ENCODE peak calls at places on chromosomes 13 and 19, in eight cellular contexts. M is HL-60; W is CD8-positive, alpha-beta T cell; Q is epithelial cell of esophagus; G is fibroblast of the aortic adventitia; P is cardiac fibroblast; U is IMR-90; E is heart right ventricle. O is an unnamed sample.
A peak's percentile ranks its signal among the peaks of the same experiment; 100 is the strongest.

GRCh38 chr13:106047859-106048258 is 487.6 kb downstream of the EFNB2 start:
- DNase-seq in M (no peak), W (no peak), Q (peak; percentile 21), G (no peak), P (no peak), U (peak; percentile 17), E (no peak), O (no peak)

GRCh38 chr13:28401303-28402056 is 93.4 kb downstream of the FLT1 start:
- DNase-seq in M (peak; percentile 50), W (no peak), Q (no peak), G (peak; percentile 73), P (peak; percentile 89), U (peak; percentile 75), E (no peak), O (peak; percentile 84)

GRCh38 chr19:1166872-1167573 is 7.0 kb downstream of the SBNO2 start:
- DNase-seq in M (no peak), W (no peak), Q (no peak), G (no peak), P (no peak), U (no peak), E (no peak), O (no peak)

GRCh38 chr13:21095311-21095710 is 33.9 kb upstream of the LATS2 start:
- DNase-seq in M (no peak), W (no peak), Q (no peak), G (no peak), P (no peak), U (no peak), E (no peak), O (no peak)

GRCh38 chr13:102862624-102863210 is 16.9 kb downstream of the ERCC5 start:
- DNase-seq in M (no peak), W (no peak), Q (no peak), G (no peak), P (no peak), U (no peak), E (no peak), O (no peak)

GRCh38 chr13:84655677-84656076 is 773.4 kb upstream of the SLITRK1 start:
- DNase-seq in M (no peak), W (no peak), Q (no peak), G (no peak), P (peak; percentile 5), U (peak; percentile 31), E (no peak), O (peak; percentile 52)

GRCh38 chr19:5787554-5788182 is 3.1 kb upstream of the PRR22 start:
- DNase-seq in M (no peak), W (no peak), Q (no peak), G (no peak), P (no peak), U (no peak), E (no peak), O (no peak)

GRCh38 chr19:16814526-16815100 is 14.6 kb upstream of the SIN3B start:
- DNase-seq in M (no peak), W (no peak), Q (peak; percentile 56), G (peak; percentile 52), P (peak; percentile 47), U (peak; percentile 46), E (no peak), O (peak; percentile 67)

GRCh38 chr19:53132231-53132991 is at the start of gene ZNF415:
- DNase-seq in M (no peak), W (no peak), Q (peak; percentile 67), G (peak; percentile 47), P (peak; percentile 65), U (peak; percentile 67), E (peak; percentile 87), O (peak; percentile 80)

GRCh38 chr13:53015044-53015443 is 13.6 kb upstream of the OLFM4 start:
- DNase-seq in M (no peak), W (no peak), Q (no peak), G (no peak), P (no peak), U (no peak), E (no peak), O (no peak)

GRCh38 chr13:48942131-48942530 is 33.6 kb upstream of the FNDC3A start:
- DNase-seq in M (no peak), W (no peak), Q (peak; percentile 39), G (peak; percentile 59), P (peak; percentile 44), U (peak; percentile 75), E (no peak), O (peak; percentile 58)

GRCh38 chr19:19626516-19627441 is 1.2 kb downstream of the LPAR2 start:
- DNase-seq in M (no peak), W (no peak), Q (no peak), G (no peak), P (no peak), U (no peak), E (no peak), O (no peak)

GRCh38 chr19:40217921-40218890 is at the start of gene TTC9B:
- DNase-seq in M (no peak), W (peak; percentile 12), Q (no peak), G (no peak), P (peak; percentile 29), U (no peak), E (no peak), O (peak; percentile 25)

GRCh38 chr13:63124863-63125262 is 1709.2 kb upstream of the PCDH20 start:
- DNase-seq in M (no peak), W (no peak), Q (peak; percentile 25), G (peak; percentile 38), P (peak; percentile 44), U (peak; percentile 60), E (no peak), O (peak; percentile 70)

GRCh38 chr13:95676100-95676774 is 702 bp upstream of the DNAJC3 start:
- DNase-seq in M (peak; percentile 55), W (no peak), Q (peak; percentile 64), G (peak; percentile 43), P (peak; percentile 46), U (peak; percentile 39), E (no peak), O (peak; percentile 59)
- H3K4me3 ChIP-seq in M (peak overlapping the region; percentile 68), W (peak overlapping the region; percentile 88), Q (peak overlapping the region; percentile 85), G (peak overlapping the region; percentile 93), P (peak overlapping the region; percentile 80), U (peak overlapping the region; percentile 75), E (peak overlapping the region; percentile 85), O (peak overlapping the region; percentile 89)

GRCh38 chr19:10061717-10062310 is 24.3 kb upstream of the SHFL start:
- DNase-seq in M (no peak), W (no peak), Q (no peak), G (no peak), P (no peak), U (no peak), E (no peak), O (no peak)
- TF ChIP-seq CTCF in M (no peak), W (no peak), Q (no peak), G (no peak), P (no peak), U (no peak), E (no peak), O (no peak)

DNA sequence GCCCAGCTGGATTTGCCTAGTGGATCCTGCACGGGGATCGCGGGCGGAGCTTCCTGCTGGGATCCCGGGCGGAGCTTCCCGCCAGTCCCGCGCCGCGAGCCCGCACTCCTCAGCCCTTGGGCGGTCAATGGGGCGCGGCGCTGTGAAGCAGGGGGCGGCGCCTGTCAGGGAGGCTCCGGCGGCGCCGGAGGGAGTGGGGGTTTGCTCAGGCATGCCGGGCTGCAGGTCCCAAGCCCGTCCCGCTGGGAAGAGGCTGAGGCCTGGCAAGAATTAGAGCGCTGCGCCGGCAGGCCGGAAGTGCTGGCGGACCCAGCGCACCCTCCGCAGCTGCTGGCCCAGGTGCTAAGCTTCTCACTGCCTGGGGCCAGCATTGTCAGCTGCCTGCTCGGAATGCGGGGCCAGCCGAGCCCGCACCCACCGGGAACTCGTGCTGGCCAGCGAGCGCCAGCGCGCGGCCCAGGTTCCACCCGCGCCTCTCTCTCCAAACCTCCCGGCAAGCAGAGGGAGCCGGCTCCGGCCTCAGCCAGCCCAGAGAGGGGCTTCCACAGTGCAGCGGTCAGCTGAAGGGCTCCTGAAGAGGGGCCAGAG is 119.6 kb downstream of the PRR20E start:
- DNase-seq in M (no peak), W (no peak), Q (no peak), G (no peak), P (no peak), U (no peak), E (peak; percentile 8), O (no peak)
- H3K4me3 ChIP-seq in M (no peak overlapping the region), W (no peak overlapping the region), Q (no peak overlapping the region), G (no peak overlapping the region), P (no peak overlapping the region), U (no peak overlapping the region), E (no peak overlapping the region), O (no peak overlapping the region)

DNA sequence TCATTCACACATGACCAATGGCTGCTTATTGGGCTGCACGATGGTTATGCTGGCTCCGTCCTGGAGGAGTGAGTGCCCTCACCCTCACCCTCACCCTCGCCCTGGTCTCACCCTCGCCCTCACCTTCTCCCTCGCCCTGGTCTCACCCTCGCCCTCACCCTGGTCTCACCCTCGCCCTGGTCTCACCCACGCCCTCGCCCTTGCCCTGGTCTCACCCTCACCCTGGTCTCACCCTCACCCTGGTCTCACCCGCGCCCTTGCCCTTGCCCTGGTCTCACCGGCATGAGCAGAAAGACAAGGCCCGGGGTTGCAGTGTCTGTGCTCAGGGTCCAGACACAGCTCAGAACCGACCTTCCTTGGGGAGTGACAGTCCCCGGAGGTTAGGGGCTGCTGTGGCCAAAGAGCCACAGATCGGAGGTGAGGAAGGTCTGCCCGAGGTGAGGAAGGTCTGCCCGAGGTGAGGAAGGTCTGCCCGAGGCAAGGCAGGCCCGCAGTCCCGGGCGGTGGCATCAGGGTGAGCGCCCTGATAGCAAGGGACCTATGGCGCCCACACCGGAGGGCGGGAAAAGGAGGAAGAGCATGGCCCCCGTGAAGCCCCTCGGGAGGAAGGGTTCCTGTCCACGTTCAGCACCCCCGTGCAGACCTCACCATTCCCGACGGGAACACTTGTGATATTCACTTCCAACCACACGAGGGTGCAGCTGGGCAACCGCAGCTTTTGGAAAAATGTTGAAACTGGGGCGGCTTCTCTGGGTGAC is 65.6 kb downstream of the MCF2L start:
- DNase-seq in M (no peak), W (no peak), Q (peak; percentile 17), G (peak; percentile 76), P (peak; percentile 70), U (peak; percentile 56), E (peak; percentile 32), O (peak; percentile 70)
- TF ChIP-seq CTCF in M (no peak), W (no peak), Q (peak; percentile 56), G (peak; percentile 77), P (peak; percentile 83), U (peak; percentile 81), E (peak; percentile 85), O (peak; percentile 86)

GRCh38 chr19:8194528-8195275 is 14.5 kb upstream of the CERS4 start:
- DNase-seq in M (no peak), W (peak; percentile 23), Q (no peak), G (no peak), P (no peak), U (no peak), E (peak; percentile 20), O (no peak)
- H3K4me3 ChIP-seq in M (no peak overlapping the region), W (peak overlapping the region; percentile 1), Q (no peak overlapping the region), G (no peak overlapping the region), P (no peak overlapping the region), U (no peak overlapping the region), E (peak overlapping the region; percentile 24), O (no peak overlapping the region)

GRCh38 chr19:43305642-43306041 is 36.3 kb upstream of the PSG9 start:
- DNase-seq in M (no peak), W (no peak), Q (no peak), G (no peak), P (no peak), U (no peak), E (no peak), O (no peak)
- TF ChIP-seq CTCF in M (no peak), W (no peak), Q (peak; percentile 5), G (peak; percentile 3), P (peak; percentile 8), U (no peak), E (no peak), O (peak; percentile 2)

GRCh38 chr13:77019756-77020155 is 7.2 kb downstream of the FBXL3 start:
- DNase-seq in M (no peak), W (no peak), Q (no peak), G (no peak), P (no peak), U (no peak), E (no peak), O (no peak)
- H3K4me3 ChIP-seq in M (no peak overlapping the region), W (no peak overlapping the region), Q (no peak overlapping the region), G (no peak overlapping the region), P (no peak overlapping the region), U (no peak overlapping the region), E (no peak overlapping the region), O (no peak overlapping the region)

O was measured in choroid plexus epithelial cell.